ENCODE peak calls at places on chromosomes 2 and 18, in four cellular contexts. R is SK-N-SH, N is WTC11, Q is K562. U is an unnamed sample.

GRCh38 chr18:74784791-74785190 is 187.1 kb downstream of the ZNF407 start:
- DNase-seq in R (no peak), N (no peak), Q (no peak), U (no peak)

GRCh38 chr18:48742304-48742703 is 203.5 kb downstream of the CTIF start:
- DNase-seq in R (no peak), N (no peak), Q (no peak), U (no peak)

GRCh38 chr2:205721057-205721767 is 38.9 kb downstream of the NRP2 start:
- DNase-seq in R (no peak), N (peak), Q (peak), U (no peak)

GRCh38 chr2:233422050-233422639 is 67.9 kb downstream of the DGKD start:
- DNase-seq in R (no peak), N (no peak), Q (peak), U (peak)

GRCh38 chr18:49486959-49487710 is at the start of gene C18orf32:
- DNase-seq in R (peak), N (peak), Q (peak), U (peak)

GRCh38 chr18:52953435-52953834 is 613.4 kb downstream of the DCC start:
- DNase-seq in R (no peak), N (no peak), Q (no peak), U (no peak)

GRCh38 chr2:165970663-165971062 is 17.1 kb upstream of the TTC21B start:
- DNase-seq in R (no peak), N (no peak), Q (no peak), U (no peak)

GRCh38 chr18:27378396-27379094 is 193.4 kb upstream of the CHST9 start:
- DNase-seq in R (no peak), N (no peak), Q (no peak), U (no peak)

GRCh38 chr2:169107645-169108044 is 38.3 kb downstream of the DHRS9 start:
- DNase-seq in R (no peak), N (no peak), Q (no peak), U (no peak)

GRCh38 chr2:54845094-54845493 is 121.6 kb downstream of the EML6 start:
- DNase-seq in R (no peak), N (no peak), Q (no peak), U (no peak)

GRCh38 chr2:180324191-180324590 is 317.1 kb upstream of the CWC22 start:
- DNase-seq in R (no peak), N (no peak), Q (no peak), U (no peak)

GRCh38 chr2:234951386-234952269 is at the start of gene SH3BP4:
- DNase-seq in R (peak), N (peak), Q (peak), U (peak)

GRCh38 chr18:61606759-61607158 is 273.5 kb downstream of the CDH20 start:
- DNase-seq in R (no peak), N (peak), Q (peak), U (peak)

GRCh38 chr2:39124770-39125075 is 3.9 kb upstream of the SOS1 start:
- DNase-seq in R (peak), N (no peak), Q (peak), U (no peak)

GRCh38 chr2:200748779-200749178 is 62.9 kb upstream of the BZW1 start:
- DNase-seq in R (no peak), N (no peak), Q (no peak), U (no peak)

GRCh38 chr2:3398837-3399236 is 19.3 kb downstream of the TRAPPC12 start:
- DNase-seq in R (no peak), N (no peak), Q (no peak), U (no peak)

GRCh38 chr2:219369447-219369861 is 18.3 kb downstream of the DNPEP start:
- DNase-seq in R (no peak), N (no peak), Q (no peak), U (no peak)

GRCh38 chr2:209426432-209426831 is 2.6 kb downstream of the MAP2 start:
- DNase-seq in R (peak), N (no peak), Q (no peak), U (no peak)

GRCh38 chr18:7755753-7756475 is 188.8 kb downstream of the PTPRM start:
- DNase-seq in R (no peak), N (no peak), Q (no peak), U (no peak)

GRCh38 chr2:143321994-143322393 is 192.8 kb downstream of the ARHGAP15 start:
- DNase-seq in R (no peak), N (no peak), Q (peak), U (no peak)

GRCh38 chr2:127864877-127865276 is 6.9 kb upstream of the POLR2D start:
- DNase-seq in R (peak), N (peak), Q (peak), U (no peak)

GRCh38 chr2:180222642-180223041 is 215.5 kb upstream of the CWC22 start:
- DNase-seq in R (no peak), N (no peak), Q (no peak), U (no peak)

GRCh38 chr2:101763496-101764333 is 66.2 kb downstream of the MAP4K4 start:
- DNase-seq in R (no peak), N (no peak), Q (no peak), U (no peak)
- TF ChIP-seq TEAD4 in R (no peak), N (no peak), Q (no peak), U (no peak)

GRCh38 chr18:67518566-67518965 is 2.0 kb upstream of the DSEL start:
- DNase-seq in R (no peak), N (no peak), Q (no peak), U (no peak)

GRCh38 chr18:67519582-67519981 is 3.1 kb upstream of the DSEL start:
- DNase-seq in R (no peak), N (no peak), Q (no peak), U (no peak)

GRCh38 chr18:67516432-67517223 is at the start of gene DSEL:
- DNase-seq in R (peak), N (peak), Q (peak), U (no peak)

GRCh38 chr18:67517224-67517765 is 775 bp upstream of the DSEL start:
- DNase-seq in R (no peak), N (no peak), Q (no peak), U (no peak)

GRCh38 chr18:67520276-67521035 is 3.9 kb upstream of the DSEL start:
- DNase-seq in R (no peak), N (no peak), Q (no peak), U (no peak)
- TF ChIP-seq TEAD4 in R (no peak), N (no peak), Q (no peak), U (no peak)

DNA sequence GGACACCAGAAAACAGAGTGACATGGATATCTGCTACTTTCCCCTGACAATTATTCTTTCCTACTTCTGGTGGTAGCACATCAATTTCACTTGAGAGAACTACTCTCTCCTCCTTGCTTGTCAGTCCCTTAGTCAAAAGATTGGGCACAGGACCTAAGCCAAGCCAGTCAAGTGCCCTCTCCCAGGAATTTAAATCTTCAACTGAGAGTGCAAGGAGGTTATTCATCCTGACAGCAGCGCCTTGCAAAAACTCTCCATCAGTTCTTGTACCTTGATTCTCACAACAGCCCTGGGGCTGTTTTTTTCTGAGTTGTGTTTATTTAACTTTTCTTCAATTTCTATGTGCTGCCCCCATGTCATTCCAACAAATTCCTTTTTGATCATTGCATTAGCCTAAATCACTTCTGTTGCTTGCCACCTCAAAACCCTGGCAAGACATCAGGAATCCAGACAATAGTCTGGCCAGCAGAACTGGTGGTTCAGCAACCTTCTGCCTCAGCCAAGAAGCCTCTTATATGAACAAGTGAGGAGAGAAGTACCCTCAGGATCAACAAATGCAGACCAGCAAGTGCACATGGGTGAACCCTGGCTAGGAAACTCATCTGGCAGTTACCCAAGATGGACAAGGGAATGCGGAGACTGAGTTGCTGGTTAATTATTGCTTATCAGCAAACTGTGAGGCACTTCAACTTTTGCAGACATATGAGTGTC is 19.4 kb downstream of the COL4A3 start:
- DNase-seq in R (no peak), N (no peak), Q (no peak), U (no peak)
- TF ChIP-seq TEAD4 in R (no peak), N (no peak), Q (no peak), U (no peak)

DNA sequence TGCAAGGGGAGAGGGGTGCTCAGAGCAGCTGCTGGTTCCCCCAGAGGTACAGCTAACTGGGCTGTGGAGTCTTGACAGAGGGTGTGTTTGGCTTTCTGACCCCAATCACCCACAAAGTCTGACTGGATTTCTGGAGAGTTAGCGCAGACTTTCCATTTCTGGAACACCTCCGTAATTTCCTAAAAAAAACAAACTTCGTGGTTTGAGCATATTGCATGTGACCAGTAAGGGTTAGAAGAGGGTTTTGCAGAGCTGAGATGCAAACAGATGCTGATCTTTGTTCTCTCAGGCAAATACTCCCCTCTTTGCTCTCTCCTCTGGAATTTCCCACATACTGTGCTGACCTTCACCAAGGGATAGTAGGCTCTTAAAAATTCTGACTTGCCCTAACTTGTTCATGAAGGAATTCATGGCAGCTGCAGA is 44.5 kb upstream of the TMEM247 start:
- DNase-seq in R (no peak), N (no peak), Q (no peak), U (no peak)
- TF ChIP-seq TEAD4 in R (no peak), N (no peak), Q (no peak), U (peak)

GRCh38 chr2:145563752-145564615 is 1044.1 kb upstream of the ZEB2 start:
- DNase-seq in R (no peak), N (no peak), Q (no peak), U (no peak)
- TF ChIP-seq TEAD4 in R (no peak), N (no peak), Q (no peak), U (no peak)

DNA sequence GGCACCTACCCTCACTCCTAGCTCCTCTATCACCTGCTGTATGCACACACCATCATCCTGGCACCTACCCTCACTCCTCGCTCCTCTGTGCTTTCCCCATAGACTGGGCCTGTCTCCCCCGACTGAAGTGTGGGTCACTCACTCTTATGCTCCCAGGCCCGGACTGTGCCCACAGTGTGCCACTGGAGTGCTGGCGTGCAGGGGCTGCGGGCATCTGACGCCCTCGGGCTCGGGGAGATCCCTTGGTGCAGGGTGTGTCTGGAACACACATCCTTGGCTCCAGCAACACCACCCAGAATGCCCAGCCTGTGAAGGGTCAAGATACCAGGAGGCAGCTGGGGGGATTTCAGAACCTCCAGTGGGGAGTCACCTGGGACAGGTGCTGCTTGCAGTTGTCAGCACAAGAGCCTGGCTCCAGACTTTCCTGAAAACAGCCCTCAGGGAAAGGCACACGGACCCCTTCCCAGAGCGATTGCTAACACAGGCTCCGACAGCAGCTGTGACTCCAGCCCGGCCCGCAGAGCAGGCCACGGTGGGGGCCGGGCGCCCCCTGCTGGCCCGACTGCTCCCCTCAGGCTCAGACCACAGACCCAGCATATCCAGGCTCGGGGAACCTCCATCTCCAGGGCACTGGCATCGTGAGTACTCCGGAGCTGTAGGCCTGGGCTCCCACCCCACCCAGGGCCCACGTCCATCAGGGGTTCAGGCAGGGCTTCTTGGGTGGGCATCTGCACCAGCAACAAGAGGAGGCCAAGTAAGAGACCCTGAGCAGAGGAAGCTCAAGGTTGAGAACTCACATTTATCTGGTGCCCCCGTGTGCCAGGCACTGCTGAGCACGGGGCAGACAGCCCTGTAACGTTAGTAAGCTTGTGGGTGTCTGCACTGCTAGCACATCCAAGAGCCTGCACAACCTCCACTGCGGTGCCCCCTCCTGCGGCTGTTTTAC is 8.6 kb downstream of the HS1BP3 start:
- DNase-seq in R (peak), N (peak), Q (peak), U (peak)
- TF ChIP-seq TEAD4 in R (no peak), N (no peak), Q (no peak), U (no peak)

U was measured in H1.